ENCODE peak calls at places on chromosome 11, in four cellular contexts. W is mesothelial cell of epicardium, Z is heart right ventricle, H is spleen. Y is an unnamed sample.
A peak's percentile ranks its signal among the peaks of the same experiment; 100 is the strongest.

GRCh38 chr11:132466983-132467382 is 1065.3 kb downstream of the OPCML start:
- DNase-seq in Z (no peak), W (no peak), H (no peak), Y (no peak)

GRCh38 chr11:47021965-47022364 is 85.4 kb downstream of the CSTPP1 start:
- DNase-seq in W (no peak), H (no peak), Z (no peak), Y (no peak)

GRCh38 chr11:11780843-11781242 is 60.9 kb upstream of the USP47 start:
- DNase-seq in H (no peak), Z (no peak), W (no peak), Y (no peak)

GRCh38 chr11:116611998-116612620 is 160.7 kb downstream of the BUD13 start:
- DNase-seq in W (no peak), Z (no peak), H (no peak), Y (peak; percentile 44)

GRCh38 chr11:2709429-2709828 is 9.6 kb upstream of the KCNQ1OT1 start:
- DNase-seq in W (no peak), Z (no peak), H (no peak), Y (no peak)

GRCh38 chr11:87926250-87926970 is 248.8 kb downstream of the RAB38 start:
- DNase-seq in Z (no peak), W (no peak), H (no peak), Y (no peak)

GRCh38 chr11:102664001-102664752 is 39.0 kb upstream of the MMP20 start:
- DNase-seq in W (no peak), H (no peak), Z (no peak), Y (no peak)

GRCh38 chr11:86021390-86021789 is 47.5 kb downstream of the PICALM start:
- DNase-seq in W (no peak), Z (no peak), H (no peak), Y (no peak)

GRCh38 chr11:131077340-131077739 is 161.1 kb upstream of the SNX19 start:
- DNase-seq in Z (no peak), H (no peak), W (no peak), Y (no peak)

GRCh38 chr11:7759010-7759409 is 37.7 kb downstream of the OR5P2 start:
- DNase-seq in W (no peak), Z (no peak), H (no peak), Y (no peak)

GRCh38 chr11:115699733-115700132 is 195.5 kb upstream of the CADM1 start:
- DNase-seq in H (no peak), W (no peak), Z (peak; percentile 54), Y (no peak)

GRCh38 chr11:11895672-11896071 is 53.9 kb downstream of the USP47 start:
- DNase-seq in Z (no peak), H (no peak), W (no peak), Y (no peak)

GRCh38 chr11:41118521-41118920 is 340.9 kb downstream of the LRRC4C start:
- DNase-seq in H (no peak), Z (no peak), W (no peak), Y (no peak)

GRCh38 chr11:63763506-63764200 is 4.9 kb downstream of the ZFTA start:
- DNase-seq in W (no peak), H (no peak), Z (peak; percentile 32), Y (peak; percentile 70)

GRCh38 chr11:85595285-85595884 is 31.8 kb downstream of the DLG2 start:
- DNase-seq in Z (no peak), H (no peak), W (no peak), Y (no peak)

GRCh38 chr11:3111919-3112690 is 53.0 kb downstream of the OSBPL5 start:
- DNase-seq in W (no peak), Z (no peak), H (no peak), Y (no peak)

GRCh38 chr11:42625757-42626156 is 686.0 kb upstream of the API5 start:
- DNase-seq in H (no peak), W (no peak), Z (no peak), Y (no peak)

DNA sequence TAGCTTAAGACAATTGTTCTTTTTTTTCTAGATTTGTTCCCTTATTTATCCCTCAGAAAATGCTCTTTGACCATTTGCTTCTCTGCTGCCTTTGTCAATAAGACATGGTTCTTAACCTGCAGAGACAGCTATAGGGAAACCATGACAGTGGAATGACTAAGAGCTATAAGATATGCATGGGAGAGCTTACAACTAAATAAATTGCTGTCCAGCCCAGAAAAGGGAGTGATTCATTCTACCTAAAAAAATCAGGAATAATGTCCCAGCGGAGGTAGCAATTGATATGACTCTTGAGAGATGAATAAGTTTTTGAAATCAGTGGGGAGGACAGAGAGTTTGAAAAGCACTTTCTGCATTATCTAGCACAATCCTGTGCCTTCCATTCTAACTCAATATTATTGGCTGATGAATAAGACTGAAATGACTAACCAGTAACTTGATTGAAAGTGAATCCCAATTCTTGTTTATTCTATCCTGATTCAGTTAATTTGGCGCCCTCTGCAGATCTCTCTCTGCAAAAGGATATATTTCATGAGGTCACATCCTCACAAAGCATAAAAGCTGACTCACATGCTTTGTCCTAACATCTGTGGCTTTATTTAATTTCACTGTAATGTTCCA is 680.5 kb upstream of the API5 start:
- DNase-seq in H (no peak), W (no peak), Z (no peak), Y (no peak)
- TF ChIP-seq CTCF in H (no peak), W (no peak), Z (no peak), Y (peak; percentile 60)

GRCh38 chr11:45102810-45103621 is 43.4 kb upstream of the PRDM11 start:
- DNase-seq in H (peak; percentile 90), W (no peak), Z (peak; percentile 62), Y (peak; percentile 72)

GRCh38 chr11:45105233-45105992 is 41.0 kb upstream of the PRDM11 start:
- DNase-seq in Z (peak; percentile 81), H (peak; percentile 93), W (peak; percentile 63), Y (peak; percentile 87)

GRCh38 chr11:45106006-45106405 is 40.4 kb upstream of the PRDM11 start:
- DNase-seq in Z (no peak), W (no peak), H (no peak), Y (peak; percentile 52)

GRCh38 chr11:45104790-45105084 is 41.7 kb upstream of the PRDM11 start:
- DNase-seq in W (no peak), Z (no peak), H (no peak), Y (peak; percentile 44)

DNA sequence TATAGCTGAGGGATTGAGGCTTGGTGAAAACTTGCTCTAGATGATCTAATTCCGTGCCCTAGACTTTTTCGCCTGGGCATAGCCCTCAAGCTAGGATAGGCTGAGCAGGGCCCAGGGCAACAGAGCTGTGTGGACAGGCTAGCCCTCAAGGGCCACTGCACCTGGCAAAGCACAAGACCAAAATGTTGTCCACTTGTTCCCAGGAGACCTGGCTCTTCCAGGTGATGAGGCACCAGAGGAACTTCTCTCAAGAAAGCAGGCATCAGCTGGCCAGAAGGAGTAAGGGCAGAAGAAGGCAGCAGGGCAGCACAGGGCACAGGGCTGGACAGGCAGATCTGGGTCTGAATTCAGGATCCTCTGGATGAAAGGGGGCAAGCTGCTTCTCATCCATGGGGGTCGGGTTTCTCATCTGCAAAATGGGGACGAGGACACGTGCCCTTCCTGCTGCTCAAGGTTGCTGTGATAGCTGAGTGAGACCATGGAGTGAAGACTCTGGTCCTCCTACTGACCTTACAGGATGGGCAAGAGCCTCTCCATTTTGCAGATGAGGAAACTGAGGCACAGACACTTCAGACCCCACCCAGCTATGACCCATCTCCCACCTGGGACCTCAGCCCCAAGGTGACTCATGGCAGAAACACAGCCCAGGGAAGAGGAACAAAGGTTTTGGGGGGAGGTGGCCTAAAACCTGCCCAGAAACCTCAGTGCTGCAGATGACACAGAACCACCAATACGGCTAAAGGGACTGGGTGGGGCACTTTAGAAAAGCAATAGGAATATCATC is 42.2 kb upstream of the PRDM11 start:
- DNase-seq in W (no peak), Z (no peak), H (no peak), Y (peak; percentile 48)
- TF ChIP-seq CTCF in W (no peak), Z (no peak), H (no peak), Y (no peak)

DNA sequence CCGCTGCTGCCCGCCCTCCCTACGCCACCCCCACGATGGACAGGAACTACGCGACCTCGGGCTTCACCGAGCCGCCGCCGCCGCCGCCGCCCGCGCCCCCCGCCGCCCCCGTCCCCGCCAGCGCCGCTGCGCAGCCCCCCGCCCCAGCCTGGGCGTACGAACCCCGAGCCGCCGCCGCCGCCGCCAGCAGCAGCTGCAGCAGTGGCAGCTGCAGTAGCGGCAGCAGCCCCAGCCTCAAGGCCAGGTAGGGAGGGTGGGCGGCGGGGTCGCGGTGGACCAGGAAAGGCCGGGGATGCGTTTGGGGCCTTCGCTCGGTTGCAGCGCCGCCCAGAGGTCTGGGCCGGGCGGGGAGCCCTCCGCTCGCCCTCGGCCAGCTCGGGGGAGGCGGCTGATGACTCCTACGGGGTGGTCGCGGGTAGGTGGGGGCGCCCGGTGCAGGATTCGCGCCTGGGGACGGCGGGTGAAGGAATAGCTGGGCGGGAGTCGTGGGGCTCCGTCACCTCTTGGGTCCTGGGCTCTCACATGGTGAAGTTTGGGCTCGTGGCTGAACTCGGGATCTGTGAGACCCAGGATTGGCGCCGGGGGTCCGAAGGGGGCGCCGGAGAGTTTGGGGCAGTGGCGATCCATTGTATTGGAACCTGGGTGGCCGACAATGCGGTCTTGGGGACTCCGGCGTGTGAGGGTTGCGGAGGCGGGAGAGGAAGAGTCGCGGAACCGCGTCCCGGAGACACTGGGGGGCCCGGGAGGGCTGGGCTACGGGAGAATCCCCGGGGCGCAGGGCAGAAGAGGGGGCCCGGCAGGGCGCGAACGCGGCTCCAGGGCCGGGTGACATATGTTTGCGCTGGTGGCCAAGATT is 708 bp downstream of the QSER1 start:
- DNase-seq in Z (peak; percentile 40), H (peak; percentile 92), W (peak; percentile 56), Y (peak; percentile 84)
- TF ChIP-seq CTCF in Z (peak; percentile 69), H (peak; percentile 34), W (peak; percentile 29), Y (peak; percentile 75)

DNA sequence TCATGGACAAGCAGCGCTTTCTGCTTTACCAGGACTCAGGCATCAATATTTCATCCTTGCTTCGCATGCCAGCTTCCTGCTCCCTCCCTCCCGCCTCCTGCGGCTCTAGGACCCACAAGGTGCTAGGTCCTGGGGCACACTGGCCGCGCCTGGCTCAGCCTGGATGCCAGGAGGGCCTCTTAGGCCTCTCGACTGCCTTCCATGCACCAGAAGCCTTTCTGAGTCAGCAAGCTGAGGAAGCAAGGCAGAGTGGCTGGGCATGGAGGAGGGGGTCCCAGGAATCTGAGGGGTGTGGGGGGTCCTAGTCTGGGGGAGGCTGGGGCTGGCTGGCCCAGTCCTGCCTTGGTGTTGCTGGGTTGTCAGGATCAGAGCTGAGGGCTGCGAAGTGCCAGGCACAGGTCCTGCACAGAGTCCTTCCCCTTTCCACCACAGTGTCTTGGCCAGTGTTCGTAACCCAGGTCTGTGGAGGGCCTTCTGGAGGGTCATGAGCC is 61.0 kb upstream of the THY1 start:
- DNase-seq in Z (no peak), W (no peak), H (no peak), Y (peak; percentile 62)
- TF ChIP-seq CTCF in Z (no peak), W (no peak), H (no peak), Y (no peak)

DNA sequence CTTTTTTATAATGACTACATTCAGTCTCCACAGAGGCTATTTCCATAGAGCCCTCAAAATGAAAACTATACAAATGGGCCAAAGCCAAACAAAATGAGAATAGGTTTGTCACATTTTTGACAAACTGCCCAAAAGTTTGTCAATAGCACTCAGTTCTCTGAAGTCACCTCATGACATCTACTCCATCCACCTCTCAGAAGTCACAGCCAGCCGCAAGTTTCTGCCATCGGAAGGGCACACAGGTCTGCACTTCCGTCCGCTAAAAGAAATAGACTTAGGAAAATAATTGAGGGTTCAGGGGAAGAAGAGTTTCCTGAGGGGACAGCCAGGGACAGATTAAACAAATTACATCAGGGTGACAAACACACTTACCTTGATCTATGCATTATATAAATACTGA is 55.4 kb upstream of the JAM3 start:
- DNase-seq in Z (no peak), W (no peak), H (no peak), Y (no peak)
- TF ChIP-seq CTCF in Z (no peak), W (no peak), H (no peak), Y (no peak)

Y was measured in type B pancreatic cell.